ENCODE peak calls at places on chromosomes 4 and X, in eight cellular contexts. One of them, this sample, is unnamed. For H3K4me1, the result is how much of the 10 kb centered on the place peaks cover.

GRCh38 chr4:185219551-185220344 is 10.3 kb downstream of the SNX25 start:
- DNase-seq in right lobe of liver: no peak
- DNase-seq in HepG2: no peak
- DNase-seq in ovary: peak
- DNase-seq in stomach: no peak
- DNase-seq in heart left ventricle: no peak
- DNase-seq in tibial nerve: no peak
- DNase-seq in A549: no peak
- DNase-seq in this sample: peak

GRCh38 chrX:14528629-14529287 is 578 bp upstream of the GLRA2 start:
- DNase-seq in right lobe of liver: peak
- DNase-seq in HepG2: peak
- DNase-seq in ovary: peak
- DNase-seq in stomach: peak
- DNase-seq in heart left ventricle: peak
- DNase-seq in tibial nerve: peak
- DNase-seq in A549: peak
- DNase-seq in this sample: no peak

GRCh38 chr4:153137168-153137567 is 67.1 kb upstream of the TRIM2 start:
- DNase-seq in right lobe of liver: no peak
- DNase-seq in HepG2: no peak
- DNase-seq in ovary: peak
- DNase-seq in stomach: no peak
- DNase-seq in heart left ventricle: no peak
- DNase-seq in tibial nerve: no peak
- DNase-seq in A549: peak
- DNase-seq in this sample: no peak

GRCh38 chr4:73612032-73612431 is 8.2 kb downstream of the RASSF6 start:
- DNase-seq in right lobe of liver: no peak
- DNase-seq in HepG2: no peak
- DNase-seq in ovary: no peak
- DNase-seq in stomach: no peak
- DNase-seq in heart left ventricle: no peak
- DNase-seq in tibial nerve: no peak
- DNase-seq in A549: no peak
- DNase-seq in this sample: no peak

GRCh38 chr4:153788419-153789276 is at the start of gene SFRP2:
- DNase-seq in right lobe of liver: peak
- DNase-seq in HepG2: no peak
- DNase-seq in ovary: no peak
- DNase-seq in stomach: no peak
- DNase-seq in heart left ventricle: no peak
- DNase-seq in tibial nerve: peak
- DNase-seq in A549: no peak
- DNase-seq in this sample: no peak

GRCh38 chr4:7210818-7211217 is 18.5 kb downstream of the SORCS2 start:
- DNase-seq in right lobe of liver: no peak
- DNase-seq in HepG2: no peak
- DNase-seq in ovary: no peak
- DNase-seq in stomach: no peak
- DNase-seq in heart left ventricle: peak
- DNase-seq in tibial nerve: no peak
- DNase-seq in A549: no peak
- DNase-seq in this sample: no peak

GRCh38 chrX:131068945-131069719 is 11.0 kb downstream of the ARHGAP36 start:
- DNase-seq in right lobe of liver: no peak
- DNase-seq in HepG2: peak
- DNase-seq in ovary: no peak
- DNase-seq in stomach: no peak
- DNase-seq in heart left ventricle: no peak
- DNase-seq in tibial nerve: no peak
- DNase-seq in A549: peak
- DNase-seq in this sample: no peak

GRCh38 chr4:6873792-6874461 is 35.7 kb upstream of the TBC1D14 start:
- DNase-seq in right lobe of liver: peak
- DNase-seq in HepG2: peak
- DNase-seq in ovary: peak
- DNase-seq in stomach: peak
- DNase-seq in heart left ventricle: peak
- DNase-seq in tibial nerve: peak
- DNase-seq in A549: peak
- DNase-seq in this sample: peak

GRCh38 chr4:54575919-54576318 is 81.8 kb upstream of the KIT start:
- DNase-seq in right lobe of liver: no peak
- DNase-seq in HepG2: no peak
- DNase-seq in ovary: no peak
- DNase-seq in stomach: no peak
- DNase-seq in heart left ventricle: no peak
- DNase-seq in tibial nerve: no peak
- DNase-seq in A549: no peak
- DNase-seq in this sample: no peak

GRCh38 chrX:123525131-123525725 is 207.6 kb downstream of the THOC2 start:
- DNase-seq in right lobe of liver: no peak
- DNase-seq in HepG2: no peak
- DNase-seq in ovary: no peak
- DNase-seq in stomach: no peak
- DNase-seq in heart left ventricle: no peak
- DNase-seq in tibial nerve: no peak
- DNase-seq in A549: no peak
- DNase-seq in this sample: no peak

GRCh38 chrX:29024813-29025342 is 437.6 kb downstream of the IL1RAPL1 start:
- DNase-seq in right lobe of liver: no peak
- DNase-seq in HepG2: no peak
- DNase-seq in ovary: no peak
- DNase-seq in stomach: no peak
- DNase-seq in heart left ventricle: no peak
- DNase-seq in tibial nerve: no peak
- DNase-seq in A549: no peak
- DNase-seq in this sample: no peak

GRCh38 chr4:88102029-88102428 is 56.4 kb downstream of the ABCG2 start:
- DNase-seq in right lobe of liver: no peak
- DNase-seq in HepG2: no peak
- DNase-seq in ovary: no peak
- DNase-seq in stomach: no peak
- DNase-seq in heart left ventricle: no peak
- DNase-seq in tibial nerve: no peak
- DNase-seq in A549: no peak
- DNase-seq in this sample: no peak
- TF ChIP-seq POLR2A in right lobe of liver: no peak
- TF ChIP-seq POLR2A in HepG2: no peak
- TF ChIP-seq POLR2A in ovary: no peak
- TF ChIP-seq POLR2A in stomach: no peak
- TF ChIP-seq POLR2A in heart left ventricle: no peak
- TF ChIP-seq POLR2A in tibial nerve: no peak
- TF ChIP-seq POLR2A in A549: no peak
- TF ChIP-seq POLR2A in this sample: no peak

DNA sequence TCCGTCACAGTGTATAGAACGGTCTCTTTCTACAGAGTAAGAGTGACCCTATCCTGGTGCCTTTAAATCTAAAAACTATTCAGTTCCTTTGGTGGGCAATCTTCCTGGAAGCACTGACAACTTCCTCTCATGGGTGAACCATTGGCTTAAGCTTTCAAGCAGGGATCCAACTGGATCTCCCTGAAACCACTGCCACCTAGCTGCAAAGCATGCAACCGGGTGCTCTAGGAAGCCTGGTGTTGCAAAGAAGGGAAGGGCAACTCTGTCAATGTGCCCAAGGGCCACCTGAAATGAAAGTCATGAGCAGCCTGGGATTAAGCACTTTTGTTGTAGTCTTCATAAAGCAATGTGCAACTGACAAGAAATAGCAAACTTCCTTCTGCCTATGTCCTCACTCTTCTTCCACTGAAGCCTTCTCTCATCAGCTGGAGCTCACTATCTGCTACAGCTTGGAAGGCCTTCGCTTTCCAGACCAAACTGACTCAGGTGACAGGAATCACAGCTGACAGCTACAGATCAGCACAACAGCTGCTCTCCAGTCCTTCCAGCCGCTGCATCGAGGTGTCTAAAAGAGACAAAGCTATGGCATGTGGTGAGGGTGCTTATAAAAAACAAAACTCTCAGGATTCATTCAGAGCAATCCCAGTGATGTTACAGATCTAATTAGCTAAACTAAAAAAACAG is 46.1 kb downstream of the SETD7 start:
- DNase-seq in right lobe of liver: peak
- DNase-seq in HepG2: peak
- DNase-seq in ovary: no peak
- DNase-seq in stomach: peak
- DNase-seq in heart left ventricle: no peak
- DNase-seq in tibial nerve: no peak
- DNase-seq in A549: no peak
- DNase-seq in this sample: no peak
- TF ChIP-seq CTCF in right lobe of liver: peak
- TF ChIP-seq CTCF in HepG2: peak
- TF ChIP-seq CTCF in ovary: no peak
- TF ChIP-seq CTCF in stomach: no peak
- TF ChIP-seq CTCF in heart left ventricle: peak
- TF ChIP-seq CTCF in tibial nerve: peak
- TF ChIP-seq CTCF in A549: peak
- TF ChIP-seq CTCF in this sample: no peak

DNA sequence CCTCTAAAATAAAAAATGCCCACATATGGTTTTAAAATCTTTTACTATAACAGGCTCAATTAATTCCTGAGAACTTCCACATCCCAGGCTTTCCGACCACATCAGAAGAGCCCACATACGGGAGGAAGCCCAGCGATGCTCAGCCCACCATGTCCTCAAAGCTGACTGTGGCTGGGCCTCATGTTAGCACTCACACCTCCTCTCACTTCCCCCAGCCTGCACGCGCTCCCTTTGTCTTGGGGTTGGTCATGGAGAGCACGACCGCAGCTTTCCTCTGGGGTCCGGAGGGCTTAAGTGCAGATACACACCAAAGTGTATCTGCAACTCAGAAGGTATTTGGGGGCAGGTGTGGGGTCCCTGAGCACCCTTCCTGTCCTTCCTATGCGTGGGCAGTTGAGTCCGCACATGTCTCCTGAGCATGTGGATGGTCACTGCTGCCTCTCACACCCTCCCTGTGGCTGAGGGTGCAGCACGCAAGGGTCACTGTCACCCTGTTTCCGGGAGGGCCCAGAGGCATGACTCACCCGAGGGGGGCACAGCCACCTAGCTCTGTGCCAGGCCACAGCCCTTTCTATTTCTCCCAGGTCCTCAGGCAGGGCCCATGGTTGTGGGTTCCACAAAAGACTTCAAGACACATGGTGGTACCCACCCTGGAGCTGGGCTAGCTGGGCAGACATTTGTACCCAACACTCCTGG is 21.2 kb downstream of the WDR1 start:
- DNase-seq in right lobe of liver: no peak
- DNase-seq in HepG2: no peak
- DNase-seq in ovary: no peak
- DNase-seq in stomach: no peak
- DNase-seq in heart left ventricle: no peak
- DNase-seq in tibial nerve: no peak
- DNase-seq in A549: no peak
- DNase-seq in this sample: no peak
- H3K4me1 ChIP-seq in right lobe of liver: under half
- H3K4me1 ChIP-seq in HepG2: under half
- H3K4me1 ChIP-seq in ovary: under half
- H3K4me1 ChIP-seq in stomach: half or more
- H3K4me1 ChIP-seq in heart left ventricle: half or more
- H3K4me1 ChIP-seq in tibial nerve: under half
- H3K4me1 ChIP-seq in A549: under half
- H3K4me1 ChIP-seq in this sample: half or more

DNA sequence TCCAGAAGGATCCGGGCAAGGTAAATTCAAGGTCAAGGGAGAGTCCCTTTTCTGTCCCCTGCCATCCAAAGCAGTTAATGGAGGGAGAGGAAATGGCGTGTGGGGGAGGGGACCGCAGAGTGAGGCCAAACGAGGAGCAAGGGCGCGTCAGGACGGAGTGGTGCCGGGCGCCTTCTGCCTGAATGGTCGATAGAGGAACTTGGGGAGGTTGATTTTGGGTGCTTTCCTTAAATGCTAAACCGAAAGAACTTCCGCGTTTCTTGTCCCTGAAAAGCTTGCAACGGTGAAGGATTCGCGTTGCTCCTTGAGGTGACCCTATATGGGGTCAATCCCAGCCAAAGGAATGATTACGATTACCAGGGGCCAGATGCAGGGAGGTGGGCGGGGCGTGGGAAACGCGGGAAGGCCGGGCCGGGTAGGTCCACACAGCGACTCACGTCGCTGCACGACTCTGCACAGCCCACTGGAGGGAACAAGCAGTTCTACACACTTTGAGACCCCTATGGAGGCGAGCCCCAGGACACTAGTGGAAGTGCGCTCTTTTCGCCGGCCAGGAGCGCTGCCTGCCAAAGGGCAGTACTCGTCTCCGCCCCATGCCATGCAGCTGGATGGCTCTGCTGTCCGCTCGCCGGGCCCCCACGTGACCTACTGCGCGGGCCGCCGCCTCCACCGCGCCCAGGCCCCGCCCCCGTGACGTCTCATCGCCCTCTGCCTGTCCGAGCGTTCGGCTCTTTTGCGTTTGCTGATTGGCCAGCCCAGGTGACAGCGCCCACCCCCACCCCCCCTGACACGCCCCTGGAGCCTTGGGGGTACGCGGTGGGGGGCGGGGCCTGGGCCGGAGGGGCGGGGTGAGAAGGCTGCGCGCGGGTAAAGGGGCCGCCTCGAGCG is 452 bp upstream of the GK start:
- DNase-seq in right lobe of liver: peak
- DNase-seq in HepG2: peak
- DNase-seq in ovary: peak
- DNase-seq in stomach: peak
- DNase-seq in heart left ventricle: peak
- DNase-seq in tibial nerve: peak
- DNase-seq in A549: peak
- DNase-seq in this sample: peak
- TF ChIP-seq POLR2A in right lobe of liver: peak
- TF ChIP-seq POLR2A in HepG2: no peak
- TF ChIP-seq POLR2A in ovary: no peak
- TF ChIP-seq POLR2A in stomach: peak
- TF ChIP-seq POLR2A in heart left ventricle: no peak
- TF ChIP-seq POLR2A in tibial nerve: peak
- TF ChIP-seq POLR2A in A549: no peak
- TF ChIP-seq POLR2A in this sample: no peak

GRCh38 chr4:36549256-36549655 is 267.8 kb downstream of the DTHD1 start:
- DNase-seq in right lobe of liver: no peak
- DNase-seq in HepG2: no peak
- DNase-seq in ovary: no peak
- DNase-seq in stomach: no peak
- DNase-seq in heart left ventricle: no peak
- DNase-seq in tibial nerve: no peak
- DNase-seq in A549: no peak
- DNase-seq in this sample: no peak
- TF ChIP-seq CTCF in right lobe of liver: no peak
- TF ChIP-seq CTCF in HepG2: no peak
- TF ChIP-seq CTCF in ovary: no peak
- TF ChIP-seq CTCF in stomach: no peak
- TF ChIP-seq CTCF in heart left ventricle: no peak
- TF ChIP-seq CTCF in tibial nerve: no peak
- TF ChIP-seq CTCF in A549: no peak
- TF ChIP-seq CTCF in this sample: no peak

This sample was measured in gastrocnemius medialis.